ENCODE peak calls at places on chromosomes 5 and 9, in ten cellular contexts. E, I, P, F, U, M, T, N, H and O are unnamed samples.

GRCh38 chr5:133050500-133050899 is 1.3 kb upstream of the HSPA4 start:
- DNase-seq in P (no peak), F (no peak), T (no peak), M (peak), H (no peak), U (no peak), N (no peak), E (no peak), I (no peak), O (no peak)

GRCh38 chr5:8057764-8058163 is 188.8 kb downstream of the MTRR start:
- DNase-seq in H (no peak), N (no peak), M (no peak), U (no peak), P (no peak), T (no peak), I (no peak), E (no peak), F (no peak), O (peak)

GRCh38 chr9:16434522-16434921 is 435.9 kb downstream of the BNC2 start:
- DNase-seq in I (peak), H (no peak), N (peak), P (no peak), E (no peak), F (no peak), M (no peak), T (no peak), U (no peak), O (peak)

GRCh38 chr9:102354041-102354440 is 615.6 kb upstream of the GRIN3A start:
- DNase-seq in E (no peak), H (no peak), I (no peak), N (no peak), F (no peak), P (no peak), M (no peak), U (no peak), T (no peak), O (no peak)

GRCh38 chr5:57417981-57418380 is 64.6 kb downstream of the ACTBL2 start:
- DNase-seq in M (no peak), T (no peak), N (no peak), P (no peak), E (no peak), I (no peak), F (no peak), H (no peak), U (no peak), O (no peak)

GRCh38 chr9:93346240-93347112 is 105.0 kb upstream of the FAM120A start:
- DNase-seq in E (no peak), U (peak), P (no peak), F (no peak), H (no peak), N (peak), M (peak), I (no peak), T (no peak), O (peak)

GRCh38 chr9:27457445-27457844 is 66.6 kb upstream of the IFNK start:
- DNase-seq in P (no peak), M (peak), T (no peak), U (no peak), F (no peak), H (no peak), I (no peak), E (peak), N (no peak), O (no peak)

GRCh38 chr5:150658699-150659265 is 2.3 kb upstream of the MYOZ3 start:
- DNase-seq in F (no peak), N (no peak), H (no peak), U (no peak), M (no peak), T (no peak), E (no peak), I (no peak), P (no peak), O (no peak)

GRCh38 chr9:126956929-126957686 is 42.5 kb downstream of the RALGPS1 start:
- DNase-seq in I (peak), N (peak), P (peak), F (no peak), U (peak), H (no peak), M (peak), T (peak), E (no peak), O (peak)

GRCh38 chr5:130102995-130103394 is 198.7 kb downstream of the CHSY3 start:
- DNase-seq in P (no peak), I (no peak), F (no peak), H (no peak), U (no peak), T (no peak), M (no peak), N (no peak), E (no peak), O (no peak)

GRCh38 chr9:77512876-77513275 is 135.2 kb downstream of the GNA14 start:
- DNase-seq in N (no peak), I (no peak), P (no peak), F (no peak), E (no peak), M (no peak), H (no peak), U (no peak), T (peak), O (peak)

GRCh38 chr5:149611327-149611726 is 30.0 kb downstream of the ARHGEF37 start:
- DNase-seq in M (no peak), N (peak), F (no peak), U (no peak), E (peak), T (no peak), I (peak), P (no peak), H (no peak), O (peak)

GRCh38 chr5:33997331-33997983 is 10.4 kb downstream of the AMACR start:
- DNase-seq in T (peak), E (peak), N (peak), P (peak), U (peak), M (peak), H (peak), I (peak), F (no peak), O (peak)

GRCh38 chr5:144433893-144434292 is 263.2 kb downstream of the KCTD16 start:
- DNase-seq in N (no peak), H (no peak), U (no peak), M (no peak), I (no peak), P (no peak), F (no peak), E (no peak), T (no peak), O (no peak)

GRCh38 chr9:123364241-123364824 is 8.3 kb downstream of the CRB2 start:
- DNase-seq in I (peak), P (no peak), N (peak), H (no peak), F (no peak), T (no peak), U (no peak), M (no peak), E (no peak), O (no peak)

GRCh38 chr5:141843156-141843927 is 34.9 kb downstream of the PCDH1 start:
- DNase-seq in F (no peak), U (no peak), T (no peak), P (peak), N (peak), M (peak), I (peak), H (no peak), E (no peak), O (peak)